ENCODE peak calls at places on chromosomes 16 and 17, in four cellular contexts. J, F, T and L are unnamed samples.
A peak's percentile ranks its signal among the peaks of the same experiment; 100 is the strongest.

GRCh38 chr17:31693433-31694210 is 165.4 kb downstream of the COPRS start:
- DNase-seq in J (no peak), T (no peak), F (no peak), L (no peak)

GRCh38 chr17:75250009-75250471 is 11.4 kb downstream of the GGA3 start:
- DNase-seq in J (peak; percentile 83), F (peak; percentile 71), T (no peak), L (no peak)

GRCh38 chr17:50536683-50537646 is 4.4 kb downstream of the EPN3 start:
- DNase-seq in F (no peak), T (no peak), J (no peak), L (no peak)

GRCh38 chr16:14322186-14322585 is 251.1 kb downstream of the MRTFB start:
- DNase-seq in T (no peak), F (no peak), J (no peak), L (no peak)

GRCh38 chr16:4481526-4481925 is 5.3 kb downstream of the HMOX2 start:
- DNase-seq in F (no peak), J (no peak), T (no peak), L (no peak)

GRCh38 chr16:51896013-51896412 is 650.9 kb downstream of the TOX3 start:
- DNase-seq in T (peak; percentile 49), J (no peak), F (no peak), L (no peak)

GRCh38 chr17:69470702-69471101 is 56.2 kb downstream of the MAP2K6 start:
- DNase-seq in T (peak; percentile 19), F (no peak), J (no peak), L (no peak)

GRCh38 chr17:29844339-29845048 is 85.5 kb downstream of the SSH2 start:
- DNase-seq in F (peak; percentile 8), T (no peak), J (peak; percentile 29), L (no peak)

GRCh38 chr16:84434800-84435199 is 66.5 kb downstream of the ATP2C2 start:
- DNase-seq in F (no peak), T (no peak), J (no peak), L (no peak)

GRCh38 chr16:87180069-87180468 is 137.1 kb downstream of the C16orf95 start:
- DNase-seq in J (no peak), T (no peak), F (no peak), L (no peak)

GRCh38 chr17:69898606-69899005 is 176.4 kb upstream of the KCNJ16 start:
- DNase-seq in T (no peak), F (no peak), J (peak; percentile 64), L (no peak)

GRCh38 chr16:1989209-1989825 is 453 bp upstream of the SYNGR3 start:
- DNase-seq in J (no peak), F (no peak), T (peak; percentile 79), L (no peak)

GRCh38 chr16:72987480-72987901 is 60.4 kb downstream of the ZFHX3 start:
- DNase-seq in F (no peak), J (no peak), T (peak; percentile 38), L (no peak)

GRCh38 chr16:56121156-56121500 is 70.2 kb upstream of the GNAO1 start:
- DNase-seq in J (no peak), T (no peak), F (no peak), L (no peak)

GRCh38 chr17:8150194-8151119 is 1.7 kb downstream of the PER1 start:
- DNase-seq in T (no peak), F (no peak), J (no peak), L (no peak)

GRCh38 chr17:64024781-64025731 is 4.6 kb upstream of the ICAM2 start:
- DNase-seq in F (no peak), J (peak; percentile 19), T (peak; percentile 38), L (peak; percentile 33)

GRCh38 chr16:2854700-2855309 is 3.2 kb downstream of the PRSS22 start:
- DNase-seq in F (no peak), J (peak; percentile 30), T (peak; percentile 67), L (no peak)

GRCh38 chr17:28968269-28968913 is 17.1 kb upstream of the PHF12 start:
- DNase-seq in F (no peak), J (no peak), T (peak; percentile 74), L (no peak)

GRCh38 chr17:18217412-18218015 is 7.9 kb upstream of the LLGL1 start:
- DNase-seq in F (peak; percentile 52), T (peak; percentile 98), J (peak; percentile 62), L (peak; percentile 42)

GRCh38 chr17:62963296-62963695 is 2.7 kb upstream of the TANC2 start:
- DNase-seq in T (no peak), J (peak; percentile 94), F (peak; percentile 66), L (peak; percentile 78)

GRCh38 chr17:65514082-65514481 is 47.4 kb downstream of the AXIN2 start:
- DNase-seq in F (peak; percentile 80), J (peak; percentile 92), T (peak; percentile 23), L (peak; percentile 58)

DNA sequence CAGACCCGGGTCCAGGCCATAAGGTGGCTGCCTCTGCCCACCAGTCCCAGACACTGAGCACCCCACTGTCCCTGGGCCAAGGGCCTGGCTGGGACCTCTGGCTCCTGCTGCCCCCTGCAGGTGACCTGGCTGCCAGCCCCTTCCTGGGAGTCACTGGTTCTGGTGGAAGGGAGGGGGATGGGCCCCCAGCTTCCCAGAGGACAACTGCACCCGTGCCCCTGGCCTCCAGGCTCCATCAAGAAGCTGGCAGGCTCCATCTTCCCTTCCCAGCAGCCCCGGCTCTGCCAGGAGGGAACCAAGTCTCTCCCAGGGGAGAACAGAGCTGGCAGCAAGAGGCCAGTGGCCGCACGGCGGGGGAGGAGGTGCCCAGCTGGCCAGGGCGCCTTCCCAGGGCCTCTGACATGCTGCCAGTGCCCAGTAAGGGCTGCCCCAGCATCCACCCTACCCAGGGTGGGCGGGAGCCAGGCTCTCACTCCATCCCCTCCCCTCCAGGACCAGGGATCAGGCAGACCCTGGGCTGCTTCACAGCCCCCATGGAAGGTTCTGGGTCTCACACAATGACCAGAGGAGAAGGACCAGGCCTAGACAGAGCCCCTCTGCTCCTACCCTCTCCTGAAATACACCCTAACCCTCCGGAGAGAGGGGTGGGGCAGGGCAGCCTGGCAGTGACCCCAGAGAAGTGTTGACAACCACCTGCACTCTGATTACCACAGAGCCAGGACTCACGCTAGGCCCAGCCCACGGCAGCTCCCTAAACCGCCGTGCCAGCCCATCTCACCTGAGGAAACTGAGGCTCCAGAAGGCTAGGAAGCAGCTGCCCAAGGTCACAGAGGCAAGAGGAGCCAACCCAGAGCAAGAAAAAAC is 3.6 kb downstream of the CLUH start:
- DNase-seq in J (no peak), T (peak; percentile 94), F (no peak), L (no peak)
- TF ChIP-seq CTCF in J (peak; percentile 35), T (peak; percentile 88), F (peak; percentile 65), L (peak; percentile 72)

GRCh38 chr17:79777166-79777843 is 643 bp upstream of the CBX2 start:
- DNase-seq in F (peak; percentile 9), J (peak; percentile 53), T (peak; percentile 93), L (peak; percentile 19)
- TF ChIP-seq CTCF in F (peak; percentile 28), J (no peak), T (peak; percentile 67), L (peak; percentile 51)

GRCh38 chr16:49889725-49890397 is 33.9 kb upstream of the ZNF423 start:
- DNase-seq in T (no peak), F (no peak), J (peak; percentile 4), L (no peak)

GRCh38 chr16:49886554-49887121 is 30.7 kb upstream of the ZNF423 start:
- DNase-seq in T (no peak), J (no peak), F (no peak), L (no peak)

GRCh38 chr16:49890876-49891275 is 35.0 kb upstream of the ZNF423 start:
- DNase-seq in T (peak; percentile 93), F (no peak), J (peak; percentile 2), L (no peak)
- TF ChIP-seq CTCF in T (peak; percentile 86), F (peak; percentile 56), J (peak; percentile 22), L (peak; percentile 26)

GRCh38 chr17:77354721-77355455 is 214.1 kb downstream of the SEC14L1 start:
- DNase-seq in T (no peak), F (peak; percentile 66), J (peak; percentile 99), L (peak; percentile 98)
- TF ChIP-seq CTCF in T (no peak), F (no peak), J (peak; percentile 18), L (peak; percentile 15)

DNA sequence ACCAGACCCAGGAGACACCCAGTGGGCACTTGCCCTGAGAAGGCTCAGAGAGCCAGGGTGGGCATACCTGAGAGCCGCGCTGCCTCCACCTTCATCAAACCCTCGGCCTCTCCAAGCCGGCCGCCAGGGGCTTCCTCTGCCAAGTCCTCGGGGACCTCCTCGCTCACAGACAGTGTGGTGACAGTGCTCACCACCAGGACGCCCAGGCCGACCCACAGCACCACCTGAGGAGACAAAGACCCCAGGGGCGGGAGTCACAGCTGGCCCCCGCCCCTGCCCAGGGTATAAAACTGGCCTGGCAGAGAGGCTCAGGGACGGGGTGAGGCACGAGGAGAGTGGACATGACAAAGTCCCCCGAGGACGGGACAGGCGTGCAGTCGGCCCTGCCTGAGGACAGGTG is 21.1 kb downstream of the NDUFAF8 start:
- DNase-seq in J (no peak), F (no peak), T (no peak), L (no peak)
- TF ChIP-seq CTCF in J (no peak), F (no peak), T (peak; percentile 38), L (no peak)

DNA sequence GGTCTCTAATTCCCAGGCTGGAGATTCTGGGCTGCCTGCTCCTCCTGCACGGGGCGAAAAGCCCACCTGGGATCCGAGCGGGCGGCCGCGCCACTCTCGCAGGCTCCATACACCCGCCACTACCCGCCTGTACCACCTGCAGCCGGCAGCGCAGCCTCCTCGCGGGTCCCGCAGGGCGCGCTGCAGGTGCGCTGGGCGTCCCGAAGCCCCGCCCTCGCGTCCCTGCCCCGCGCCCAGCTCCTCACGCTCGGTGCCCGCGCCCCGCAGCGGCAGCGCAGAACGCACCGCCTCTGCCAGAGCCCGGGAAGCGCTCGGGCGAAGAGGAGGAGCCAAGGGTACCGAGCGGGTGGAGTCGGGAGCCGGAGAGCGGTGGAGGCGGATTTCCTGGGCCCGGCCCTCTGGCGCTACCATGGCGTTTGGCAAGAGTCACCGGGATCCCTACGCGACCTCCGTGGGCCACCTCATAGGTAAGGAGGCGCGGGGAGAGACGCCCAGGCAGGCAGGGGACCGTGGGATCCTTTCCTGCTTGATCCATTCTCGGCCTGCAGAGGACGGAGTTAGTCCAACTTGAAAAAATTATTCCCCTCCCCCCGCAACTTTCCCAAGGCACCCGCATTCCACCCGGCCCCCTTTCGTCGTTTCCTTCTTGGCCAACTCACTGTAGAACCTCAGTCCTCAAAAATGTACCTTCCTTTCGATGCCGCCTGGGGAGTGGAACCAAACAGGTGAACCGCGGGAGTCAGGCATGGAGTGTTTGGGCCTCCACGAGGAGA is at the start of gene TOM1L1:
- DNase-seq in J (peak; percentile 48), T (peak; percentile 97), F (peak; percentile 47), L (peak; percentile 58)
- TF ChIP-seq CTCF in J (no peak), T (peak; percentile 41), F (peak; percentile 30), L (peak; percentile 36)